ENCODE peak calls at places on chromosomes 6 and 20, in six cellular contexts. X, I, R, J, O and C are unnamed samples.

GRCh38 chr20:17473662-17474061 is 57.5 kb downstream of the BFSP1 start:
- DNase-seq in X (no peak), I (no peak), R (no peak), J (no peak), O (no peak), C (no peak)

GRCh38 chr20:52033313-52033712 is 158.3 kb downstream of the ZFP64 start:
- DNase-seq in X (peak), I (no peak), R (no peak), J (no peak), O (peak), C (no peak)

GRCh38 chr20:10332656-10333421 is 101.2 kb downstream of the MKKS start:
- DNase-seq in X (peak), I (no peak), R (no peak), J (no peak), O (no peak), C (no peak)

GRCh38 chr20:32737371-32738223 is 5.7 kb downstream of the COMMD7 start:
- DNase-seq in X (peak), I (no peak), R (peak), J (peak), O (peak), C (no peak)

GRCh38 chr6:16511723-16512584 is 249.3 kb downstream of the ATXN1 start:
- DNase-seq in X (no peak), I (no peak), R (no peak), J (no peak), O (no peak), C (no peak)

GRCh38 chr6:127914240-127914639 is 13.4 kb upstream of the THEMIS start:
- DNase-seq in X (no peak), I (no peak), R (no peak), J (no peak), O (peak), C (no peak)

GRCh38 chr6:130516604-130517003 is 150.8 kb downstream of the TMEM200A start:
- DNase-seq in X (no peak), I (no peak), R (no peak), J (no peak), O (no peak), C (no peak)

GRCh38 chr6:143600821-143601220 is 76.9 kb upstream of the PHACTR2 start:
- DNase-seq in X (no peak), I (no peak), R (no peak), J (no peak), O (no peak), C (no peak)

GRCh38 chr20:3406481-3407425 is 716 bp downstream of the DNAAF9 start:
- DNase-seq in X (no peak), I (no peak), R (peak), J (peak), O (peak), C (peak)

GRCh38 chr6:152394303-152394702 is 242.9 kb downstream of the SYNE1 start:
- DNase-seq in X (no peak), I (no peak), R (no peak), J (no peak), O (no peak), C (no peak)

GRCh38 chr6:56490994-56491393 is 151.7 kb downstream of the DST start:
- DNase-seq in X (peak), I (peak), R (peak), J (peak), O (peak), C (no peak)

GRCh38 chr20:63066506-63067265 is 59.9 kb upstream of the BHLHE23 start:
- DNase-seq in X (no peak), I (no peak), R (no peak), J (no peak), O (no peak), C (no peak)

GRCh38 chr6:84623956-84624680 is 140.3 kb downstream of the TBX18 start:
- DNase-seq in X (peak), I (peak), R (peak), J (peak), O (peak), C (no peak)

GRCh38 chr20:47603260-47603659 is 101.6 kb downstream of the NCOA3 start:
- DNase-seq in X (no peak), I (no peak), R (no peak), J (no peak), O (no peak), C (no peak)

GRCh38 chr6:108113557-108114519 is 39.3 kb upstream of the OSTM1 start:
- DNase-seq in X (peak), I (no peak), R (peak), J (peak), O (peak), C (no peak)

GRCh38 chr20:53628076-53628475 is 34.4 kb upstream of the ZNF217 start:
- DNase-seq in X (no peak), I (no peak), R (no peak), J (no peak), O (no peak), C (no peak)

GRCh38 chr6:128319946-128320345 is 200.5 kb downstream of the PTPRK start:
- DNase-seq in X (no peak), I (no peak), R (no peak), J (no peak), O (no peak), C (no peak)

GRCh38 chr20:42308980-42309524 is 690.9 kb upstream of the CHD6 start:
- DNase-seq in X (no peak), I (no peak), R (no peak), J (no peak), O (no peak), C (no peak)

GRCh38 chr6:42711930-42712329 is 10.5 kb downstream of the PRPH2 start:
- DNase-seq in X (no peak), I (no peak), R (no peak), J (no peak), O (no peak), C (no peak)

GRCh38 chr20:44572551-44573500 is 9.6 kb upstream of the PKIG start:
- DNase-seq in X (peak), I (no peak), R (peak), J (peak), O (peak), C (no peak)

GRCh38 chr6:5093231-5094015 is 8.3 kb downstream of the PPP1R3G start:
- DNase-seq in X (no peak), I (no peak), R (peak), J (no peak), O (no peak), C (no peak)